ENCODE peak calls at places on chromosome 12, in nine cellular contexts. Z, C, K, B, M, O, W, U and Q are unnamed samples. For H3K4me1, the result is how much of the 10 kb centered on the place peaks cover.

GRCh38 chr12:562634-563033 is 100.6 kb downstream of the NINJ2 start:
- DNase-seq in Z (no peak), C (no peak), K (no peak), B (no peak), M (no peak), O (no peak), W (no peak), U (no peak), Q (no peak)

GRCh38 chr12:112900298-112901145 is 6.2 kb upstream of the OAS1 start:
- DNase-seq in Z (peak), C (peak), K (no peak), B (peak), M (peak), O (no peak), W (peak), U (peak), Q (peak)

GRCh38 chr12:3523058-3523457 is 32.1 kb downstream of the PRMT8 start:
- DNase-seq in Z (no peak), C (no peak), K (no peak), B (no peak), M (no peak), O (no peak), W (no peak), U (no peak), Q (no peak)

GRCh38 chr12:2457215-2458112 is 337.3 kb upstream of the FKBP4 start:
- DNase-seq in Z (no peak), C (no peak), K (no peak), B (no peak), M (no peak), O (no peak), W (no peak), U (no peak), Q (no peak)

GRCh38 chr12:102326987-102327386 is 129.4 kb upstream of the PMCH start:
- DNase-seq in Z (no peak), C (no peak), K (no peak), B (no peak), M (no peak), O (no peak), W (peak), U (no peak), Q (no peak)

GRCh38 chr12:38695057-38695456 is 210.3 kb downstream of the CPNE8 start:
- DNase-seq in Z (no peak), C (no peak), K (no peak), B (no peak), M (no peak), O (no peak), W (no peak), U (no peak), Q (no peak)

GRCh38 chr12:105334568-105334967 is 4.1 kb downstream of the C12orf75 start:
- DNase-seq in Z (no peak), C (no peak), K (no peak), B (no peak), M (no peak), O (no peak), W (peak), U (no peak), Q (no peak)

GRCh38 chr12:4809449-4810218 is 89.4 kb downstream of the GALNT8 start:
- DNase-seq in Z (no peak), C (no peak), K (no peak), B (no peak), M (no peak), O (no peak), W (no peak), U (no peak), Q (no peak)

GRCh38 chr12:27979145-27979544 is 6.6 kb upstream of the PTHLH start:
- DNase-seq in Z (no peak), C (no peak), K (no peak), B (no peak), M (no peak), O (no peak), W (peak), U (no peak), Q (no peak)

GRCh38 chr12:79055926-79056674 is 191.5 kb downstream of the SYT1 start:
- DNase-seq in Z (no peak), C (peak), K (no peak), B (no peak), M (peak), O (no peak), W (peak), U (peak), Q (no peak)

GRCh38 chr12:114676142-114676741 is 7.7 kb downstream of the TBX3 start:
- DNase-seq in Z (no peak), C (no peak), K (no peak), B (no peak), M (no peak), O (no peak), W (no peak), U (no peak), Q (peak)

GRCh38 chr12:54009171-54010052 is 627 bp downstream of the HOXC8 start:
- DNase-seq in Z (no peak), C (peak), K (no peak), B (no peak), M (no peak), O (no peak), W (no peak), U (no peak), Q (no peak)

GRCh38 chr12:100793182-100793581 is 1.4 kb upstream of the ANO4 start:
- DNase-seq in Z (no peak), C (no peak), K (no peak), B (no peak), M (no peak), O (no peak), W (peak), U (peak), Q (no peak)

GRCh38 chr12:54984602-54985376 is at the start of gene TESPA1:
- DNase-seq in Z (no peak), C (no peak), K (peak), B (peak), M (no peak), O (peak), W (no peak), U (no peak), Q (peak)

GRCh38 chr12:121580959-121581680 is at the start of gene KDM2B:
- DNase-seq in Z (no peak), C (no peak), K (no peak), B (peak), M (peak), O (peak), W (peak), U (no peak), Q (peak)

GRCh38 chr12:53097564-53098353 is at the start of gene IGFBP6:
- DNase-seq in Z (no peak), C (peak), K (peak), B (peak), M (peak), O (peak), W (peak), U (no peak), Q (peak)

GRCh38 chr12:42584539-42585174 is 4.9 kb downstream of the PRICKLE1 start:
- DNase-seq in Z (no peak), C (no peak), K (no peak), B (no peak), M (peak), O (no peak), W (no peak), U (no peak), Q (no peak)

GRCh38 chr12:70246580-70246979 is 3.3 kb downstream of the CNOT2 start:
- DNase-seq in Z (no peak), C (no peak), K (no peak), B (no peak), M (no peak), O (no peak), W (peak), U (no peak), Q (no peak)

GRCh38 chr12:70242695-70243509 is at the start of gene CNOT2:
- DNase-seq in Z (peak), C (peak), K (peak), B (peak), M (peak), O (peak), W (peak), U (peak), Q (peak)

GRCh38 chr12:70247653-70248199 is 4.5 kb downstream of the CNOT2 start:
- DNase-seq in Z (no peak), C (no peak), K (no peak), B (no peak), M (peak), O (no peak), W (no peak), U (no peak), Q (no peak)

GRCh38 chr12:70243510-70244331 is 488 bp downstream of the CNOT2 start:
- DNase-seq in Z (no peak), C (peak), K (peak), B (peak), M (peak), O (peak), W (peak), U (peak), Q (peak)

DNA sequence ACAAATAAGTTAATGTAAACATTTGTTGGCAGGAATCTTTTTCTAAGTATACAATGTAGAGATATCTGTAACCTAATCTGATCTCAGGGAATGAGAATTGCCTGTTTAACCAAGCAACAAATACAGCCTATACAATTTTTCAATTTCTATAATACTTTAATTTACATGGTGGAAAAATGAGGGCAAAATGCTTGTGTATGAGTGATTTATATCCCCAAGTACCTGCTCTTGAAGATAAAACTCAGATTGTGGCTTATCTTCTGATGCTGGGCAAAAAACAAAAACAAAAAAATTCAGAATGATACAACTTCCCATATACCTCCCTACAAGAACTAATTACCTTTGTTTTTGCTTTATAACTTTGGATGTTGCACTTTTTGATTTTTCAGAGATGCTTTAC is 2.2 kb downstream of the CNOT2 start:
- DNase-seq in Z (no peak), C (no peak), K (no peak), B (no peak), M (no peak), O (no peak), W (no peak), U (no peak), Q (no peak)
- H3K4me1 ChIP-seq in Z (under half), C (under half), K (under half), B (half or more), M (half or more), O (under half), W (under half), U (under half), Q (under half)

GRCh38 chr12:116347265-116347664 is 69.8 kb upstream of the MED13L start:
- DNase-seq in Z (no peak), C (no peak), K (no peak), B (no peak), M (no peak), O (no peak), W (no peak), U (no peak), Q (no peak)
- H3K27ac ChIP-seq in Z (no peak), C (peak), K (no peak), B (no peak), M (no peak), O (peak), W (no peak), U (no peak), Q (no peak)

DNA sequence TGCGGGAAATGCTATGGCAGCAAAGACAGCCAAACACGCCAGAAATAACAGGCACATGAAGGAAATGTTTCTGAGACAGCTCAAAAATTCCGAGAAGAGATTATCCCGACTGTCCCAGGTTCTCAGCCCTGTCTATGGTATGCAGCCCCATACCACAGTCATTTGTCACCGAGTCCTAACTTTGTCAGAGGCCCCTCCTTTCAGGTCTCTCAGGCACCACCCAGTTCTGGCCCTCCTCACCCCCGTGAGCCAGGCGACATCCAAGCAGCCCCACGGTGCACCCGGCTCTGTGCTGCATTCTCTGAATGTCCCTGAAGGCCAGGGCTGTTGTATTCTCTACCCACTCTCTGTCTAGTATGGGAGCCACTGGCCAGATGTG is 24.0 kb downstream of the SSH1 start:
- DNase-seq in Z (no peak), C (peak), K (peak), B (no peak), M (peak), O (no peak), W (peak), U (peak), Q (no peak)
- TF ChIP-seq POLR2A in Z (no peak), C (no peak), K (no peak), B (no peak), M (no peak), O (no peak), W (peak), U (no peak), Q (no peak)

DNA sequence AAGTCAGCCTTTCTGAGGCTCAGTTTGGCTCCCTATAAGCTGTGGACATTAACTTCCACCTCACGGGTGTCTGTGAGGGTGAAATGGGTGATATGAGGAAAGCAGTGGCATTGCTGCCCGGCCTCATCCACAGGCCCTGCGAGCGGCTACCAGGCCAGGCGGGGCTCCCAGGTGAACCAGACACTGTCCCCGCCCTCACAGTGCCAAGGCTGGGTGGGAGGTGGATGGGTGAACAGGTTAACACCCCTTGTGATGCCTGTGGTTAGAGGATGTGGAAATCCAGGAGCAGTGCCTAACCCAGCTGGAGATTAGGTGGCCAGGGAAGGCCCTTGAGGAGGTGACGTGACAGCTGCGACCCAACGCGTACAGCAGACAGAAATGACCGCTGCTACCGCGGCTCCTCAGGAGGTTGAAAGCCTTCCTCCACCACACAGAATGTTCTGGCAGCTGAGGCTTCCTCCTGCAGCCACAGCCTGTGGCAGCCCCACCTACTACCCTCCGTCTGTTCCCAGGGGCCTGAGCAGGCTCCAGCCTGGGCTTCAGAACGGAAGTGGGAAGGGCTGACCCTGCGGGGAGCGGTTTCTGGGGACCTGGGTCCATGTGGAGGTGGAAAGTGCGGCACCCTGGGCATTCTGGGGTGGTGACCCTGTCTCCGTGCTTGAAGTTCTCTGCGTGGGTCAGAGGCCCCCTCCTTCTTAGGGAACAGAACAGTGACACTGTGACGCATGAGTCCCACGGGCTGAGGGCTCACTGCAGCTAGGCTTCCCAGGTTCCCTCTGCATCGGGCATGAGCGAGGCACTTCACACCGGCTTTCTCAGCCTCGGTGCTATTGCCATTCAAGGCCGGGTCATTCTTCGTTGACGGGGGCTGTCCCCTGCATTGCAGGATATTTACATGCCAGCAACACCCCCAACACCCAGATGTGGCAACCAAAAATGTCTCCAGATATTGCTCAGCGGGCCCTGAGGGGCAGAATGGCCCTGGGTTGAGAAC is 9.7 kb downstream of the MMAB start:
- DNase-seq in Z (no peak), C (no peak), K (peak), B (no peak), M (no peak), O (no peak), W (no peak), U (no peak), Q (no peak)
- H3K4me1 ChIP-seq in Z (under half), C (under half), K (under half), B (under half), M (under half), O (under half), W (under half), U (under half), Q (under half)

DNA sequence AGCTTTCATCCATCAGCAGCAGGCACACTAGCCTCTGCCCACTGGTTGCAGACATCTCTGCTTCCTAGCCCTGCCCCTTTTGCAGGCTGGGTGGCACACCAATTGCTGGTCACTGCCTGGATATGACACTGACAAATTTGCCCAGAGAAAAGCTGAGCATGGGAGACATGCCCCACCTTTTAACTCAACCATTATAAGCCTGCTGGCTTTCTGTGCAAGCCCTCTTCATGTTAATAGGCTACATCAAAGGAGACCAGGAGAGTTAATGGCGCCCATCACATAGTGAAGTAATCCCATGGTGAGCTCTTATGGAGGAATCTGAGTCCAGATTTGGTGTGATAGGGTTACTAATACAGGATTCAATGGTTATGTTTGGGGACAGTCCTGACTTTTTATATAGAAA is 139.2 kb downstream of the KICS2 start:
- DNase-seq in Z (no peak), C (peak), K (peak), B (no peak), M (no peak), O (no peak), W (no peak), U (no peak), Q (no peak)
- H3K27ac ChIP-seq in Z (no peak), C (peak), K (peak), B (peak), M (no peak), O (peak), W (peak), U (peak), Q (peak)

DNA sequence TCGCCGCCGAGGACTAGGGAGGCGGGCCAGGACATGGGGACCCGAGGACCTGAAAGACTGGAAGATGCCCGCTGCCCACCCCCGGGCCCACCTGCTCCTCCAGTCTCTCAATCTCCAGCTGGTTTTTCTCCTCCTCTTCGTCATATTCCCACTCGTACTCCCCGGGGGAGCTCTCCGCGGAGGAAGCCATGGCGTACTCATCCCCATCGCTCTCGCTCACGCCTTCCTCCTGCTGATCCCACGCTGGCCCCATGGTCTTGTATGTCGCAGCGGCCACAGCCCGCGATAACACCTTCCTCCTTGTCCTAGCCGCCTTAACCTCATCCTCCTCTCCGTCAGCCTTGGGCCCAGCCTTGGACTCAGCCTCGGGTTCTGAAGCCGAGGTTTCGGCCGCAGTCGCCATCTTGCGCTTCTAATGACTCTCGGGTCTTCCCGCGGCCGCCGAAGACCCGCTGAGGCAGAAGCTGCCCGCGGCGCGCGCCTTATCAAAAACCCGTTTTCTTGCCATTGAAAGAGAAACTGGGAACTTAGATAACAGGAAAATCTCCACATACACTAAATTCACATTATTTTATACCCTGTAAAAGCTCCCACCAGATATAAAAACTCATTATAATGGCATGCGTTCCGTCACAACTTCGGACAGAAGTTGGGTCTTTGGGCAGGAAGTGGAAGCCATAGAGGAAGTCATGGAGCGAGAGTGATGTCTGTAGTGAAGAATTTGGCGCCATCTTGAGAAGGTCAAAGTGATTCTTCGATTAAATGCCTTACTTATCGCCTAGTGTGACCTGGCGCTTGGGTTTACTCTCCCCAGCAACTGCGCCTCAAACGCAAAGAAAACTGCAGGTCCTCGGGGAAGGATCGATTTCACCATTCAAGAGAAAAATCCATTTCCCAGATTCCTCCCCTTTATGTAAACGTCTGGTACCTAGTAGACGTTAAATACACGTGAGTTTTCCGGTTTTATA is at the start of gene SART3:
- DNase-seq in Z (peak), C (peak), K (peak), B (peak), M (peak), O (peak), W (peak), U (peak), Q (peak)
- TF ChIP-seq POLR2A in Z (peak), C (peak), K (no peak), B (no peak), M (peak), O (peak), W (peak), U (peak), Q (peak)